ENCODE peak calls at places on chromosomes 11 and 22, in four cellular contexts. One of them, this sample, is unnamed. For H3K4me1, the result is how much of the 10 kb centered on the place peaks cover.

GRCh38 chr11:34614334-34615113 is 6.4 kb upstream of the EHF start:
- DNase-seq in MM.1S: no peak
- DNase-seq in tibial nerve: peak
- DNase-seq in left ventricle myocardium inferior: no peak
- DNase-seq in this sample: no peak

GRCh38 chr22:19546680-19547079 is 22.5 kb upstream of the CLDN5 start:
- DNase-seq in MM.1S: no peak
- DNase-seq in tibial nerve: no peak
- DNase-seq in left ventricle myocardium inferior: no peak
- DNase-seq in this sample: no peak

GRCh38 chr11:111748035-111748804 is 18.0 kb downstream of the PPP2R1B start:
- DNase-seq in MM.1S: no peak
- DNase-seq in tibial nerve: no peak
- DNase-seq in left ventricle myocardium inferior: no peak
- DNase-seq in this sample: no peak

GRCh38 chr11:97888641-97889040 is 1132.1 kb upstream of the CNTN5 start:
- DNase-seq in MM.1S: no peak
- DNase-seq in tibial nerve: no peak
- DNase-seq in left ventricle myocardium inferior: no peak
- DNase-seq in this sample: no peak

GRCh38 chr11:77473001-77473800 is 693 bp downstream of the PAK1 start:
- DNase-seq in MM.1S: peak
- DNase-seq in tibial nerve: peak
- DNase-seq in left ventricle myocardium inferior: peak
- DNase-seq in this sample: no peak

GRCh38 chr11:729492-730074 is 17.7 kb upstream of the TALDO1 start:
- DNase-seq in MM.1S: no peak
- DNase-seq in tibial nerve: no peak
- DNase-seq in left ventricle myocardium inferior: no peak
- DNase-seq in this sample: no peak

GRCh38 chr11:97109078-97109477 is 719.3 kb downstream of the JRKL start:
- DNase-seq in MM.1S: peak
- DNase-seq in tibial nerve: no peak
- DNase-seq in left ventricle myocardium inferior: no peak
- DNase-seq in this sample: no peak

GRCh38 chr11:70201876-70202861 is 927 bp upstream of the FADD start:
- DNase-seq in MM.1S: no peak
- DNase-seq in tibial nerve: no peak
- DNase-seq in left ventricle myocardium inferior: no peak
- DNase-seq in this sample: no peak

GRCh38 chr11:62842171-62842717 is 2.9 kb upstream of the WDR74 start:
- DNase-seq in MM.1S: no peak
- DNase-seq in tibial nerve: no peak
- DNase-seq in left ventricle myocardium inferior: peak
- DNase-seq in this sample: no peak

GRCh38 chr11:19380375-19380774 is 139.6 kb upstream of the E2F8 start:
- DNase-seq in MM.1S: no peak
- DNase-seq in tibial nerve: no peak
- DNase-seq in left ventricle myocardium inferior: no peak
- DNase-seq in this sample: no peak

GRCh38 chr11:73795925-73796632 is 8.4 kb downstream of the MRPL48 start:
- DNase-seq in MM.1S: no peak
- DNase-seq in tibial nerve: no peak
- DNase-seq in left ventricle myocardium inferior: peak
- DNase-seq in this sample: no peak

GRCh38 chr11:129881570-129882170 is 13.7 kb downstream of the NFRKB start:
- DNase-seq in MM.1S: peak
- DNase-seq in tibial nerve: no peak
- DNase-seq in left ventricle myocardium inferior: no peak
- DNase-seq in this sample: no peak

GRCh38 chr11:126405906-126406305 is 50.4 kb downstream of the ST3GAL4 start:
- DNase-seq in MM.1S: no peak
- DNase-seq in tibial nerve: no peak
- DNase-seq in left ventricle myocardium inferior: no peak
- DNase-seq in this sample: no peak

GRCh38 chr11:17511571-17511970 is 32.6 kb downstream of the USH1C start:
- DNase-seq in MM.1S: no peak
- DNase-seq in tibial nerve: no peak
- DNase-seq in left ventricle myocardium inferior: no peak
- DNase-seq in this sample: no peak

GRCh38 chr22:46581580-46582244 is 38.5 kb upstream of the GRAMD4 start:
- DNase-seq in MM.1S: no peak
- DNase-seq in tibial nerve: peak
- DNase-seq in left ventricle myocardium inferior: peak
- DNase-seq in this sample: no peak

GRCh38 chr11:96045622-96046456 is 121.9 kb upstream of the MTMR2 start:
- DNase-seq in MM.1S: peak
- DNase-seq in tibial nerve: peak
- DNase-seq in left ventricle myocardium inferior: peak
- DNase-seq in this sample: no peak

GRCh38 chr11:14094481-14095037 is 132.0 kb downstream of the SPON1 start:
- DNase-seq in MM.1S: no peak
- DNase-seq in tibial nerve: no peak
- DNase-seq in left ventricle myocardium inferior: no peak
- DNase-seq in this sample: no peak

GRCh38 chr11:130639369-130639768 is 190.9 kb downstream of the ADAMTS15 start:
- DNase-seq in MM.1S: no peak
- DNase-seq in tibial nerve: no peak
- DNase-seq in left ventricle myocardium inferior: no peak
- DNase-seq in this sample: no peak

GRCh38 chr11:45876401-45876800 is 9.1 kb upstream of the MAPK8IP1 start:
- DNase-seq in MM.1S: no peak
- DNase-seq in tibial nerve: no peak
- DNase-seq in left ventricle myocardium inferior: peak
- DNase-seq in this sample: no peak

GRCh38 chr11:22465620-22466019 is 127.4 kb downstream of the SLC17A6 start:
- DNase-seq in MM.1S: no peak
- DNase-seq in tibial nerve: no peak
- DNase-seq in left ventricle myocardium inferior: no peak
- DNase-seq in this sample: no peak

GRCh38 chr22:42111798-42112197 is 18.8 kb downstream of the CYP2D6 start:
- DNase-seq in MM.1S: no peak
- DNase-seq in tibial nerve: no peak
- DNase-seq in left ventricle myocardium inferior: no peak
- DNase-seq in this sample: no peak

DNA sequence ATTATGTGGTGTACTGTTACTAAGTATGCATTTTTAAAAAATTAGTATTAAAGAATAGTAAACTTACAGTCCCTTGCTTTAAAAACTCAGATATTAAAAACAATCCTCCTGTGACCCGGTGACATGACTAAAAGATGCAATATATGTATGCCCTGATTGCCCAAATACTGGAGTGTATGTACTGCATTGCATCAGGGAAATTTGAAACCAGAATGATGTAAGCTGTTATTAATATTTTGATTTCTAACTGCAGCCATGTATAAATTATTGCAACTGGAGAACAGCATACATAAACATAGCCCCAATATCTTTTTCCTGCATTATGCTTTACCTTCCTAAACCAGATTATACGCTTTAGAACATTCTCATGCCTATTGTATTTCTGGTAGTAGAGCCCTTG is 3.7 kb upstream of the HSPA8 start:
- DNase-seq in MM.1S: no peak
- DNase-seq in tibial nerve: no peak
- DNase-seq in left ventricle myocardium inferior: no peak
- DNase-seq in this sample: no peak
- H3K4me1 ChIP-seq in MM.1S: under half
- H3K4me1 ChIP-seq in tibial nerve: under half
- H3K4me1 ChIP-seq in left ventricle myocardium inferior: half or more
- H3K4me1 ChIP-seq in this sample: under half

DNA sequence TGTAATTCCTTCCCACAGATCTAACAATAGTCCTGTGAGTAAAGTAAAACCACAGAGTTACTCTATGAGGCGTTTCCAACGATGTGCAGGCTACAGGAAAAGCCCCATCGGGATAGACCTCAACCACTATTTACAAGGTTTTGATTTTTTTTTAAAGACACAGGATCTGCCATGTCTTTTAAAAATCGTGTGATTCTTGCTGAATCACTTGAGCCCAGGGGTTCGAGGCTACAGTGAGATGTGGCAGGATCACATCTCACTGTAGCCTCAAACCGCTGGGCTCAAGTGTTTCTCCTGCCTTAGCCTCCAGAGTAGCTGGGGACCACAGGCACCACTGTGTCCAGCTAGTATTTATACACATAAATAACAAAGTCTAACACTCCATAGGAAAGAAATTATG is 7.8 kb downstream of the TAF1D start:
- DNase-seq in MM.1S: no peak
- DNase-seq in tibial nerve: no peak
- DNase-seq in left ventricle myocardium inferior: no peak
- DNase-seq in this sample: no peak
- H3K27ac ChIP-seq in MM.1S: no peak
- H3K27ac ChIP-seq in tibial nerve: no peak
- H3K27ac ChIP-seq in left ventricle myocardium inferior: no peak
- H3K27ac ChIP-seq in this sample: no peak

GRCh38 chr22:24947881-24948280 is 1.4 kb upstream of the LHFPL7 start:
- DNase-seq in MM.1S: no peak
- DNase-seq in tibial nerve: no peak
- DNase-seq in left ventricle myocardium inferior: no peak
- DNase-seq in this sample: no peak
- TF ChIP-seq CTCF in MM.1S: no peak
- TF ChIP-seq CTCF in tibial nerve: no peak
- TF ChIP-seq CTCF in left ventricle myocardium inferior: no peak
- TF ChIP-seq CTCF in this sample: no peak

DNA sequence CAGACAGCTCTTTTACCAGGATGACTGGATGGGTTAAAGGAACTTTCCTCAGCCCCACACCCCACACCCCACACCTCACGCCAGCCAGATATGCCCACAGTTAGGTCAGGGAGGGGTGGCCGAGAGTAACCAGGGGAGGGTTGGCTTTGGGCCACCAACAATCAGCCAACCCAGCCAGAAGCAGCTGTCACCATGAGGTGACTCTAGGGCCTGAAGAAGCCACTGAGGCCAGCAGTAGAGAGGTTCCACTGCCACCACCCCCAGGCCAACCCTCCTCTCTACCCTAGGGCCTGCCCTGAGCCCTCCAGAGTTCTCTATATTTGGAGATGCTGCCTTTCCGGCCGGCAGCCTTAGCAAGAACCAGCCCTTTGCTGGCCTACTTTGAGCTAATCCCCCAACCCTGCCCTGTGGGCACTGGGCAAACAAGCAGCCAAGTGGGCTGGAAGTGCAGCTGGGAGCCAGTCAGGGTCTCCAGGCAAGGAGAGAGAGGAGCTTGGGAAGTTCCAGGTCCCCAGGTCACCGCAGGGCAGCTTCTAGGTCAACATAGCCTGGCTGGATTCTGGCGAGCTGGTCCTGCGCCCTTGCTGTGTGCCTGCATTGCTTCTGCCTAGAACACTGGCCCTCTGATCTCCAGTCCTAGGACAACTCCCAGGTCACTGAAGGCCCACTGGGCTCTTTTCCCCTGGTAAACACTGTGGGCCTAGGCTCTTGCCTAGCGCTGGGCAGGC is 12.0 kb upstream of the SYT8 start:
- DNase-seq in MM.1S: no peak
- DNase-seq in tibial nerve: no peak
- DNase-seq in left ventricle myocardium inferior: no peak
- DNase-seq in this sample: no peak
- H3K4me1 ChIP-seq in MM.1S: under half
- H3K4me1 ChIP-seq in tibial nerve: under half
- H3K4me1 ChIP-seq in left ventricle myocardium inferior: under half
- H3K4me1 ChIP-seq in this sample: under half

GRCh38 chr22:50297510-50298265 is 9.8 kb downstream of the PLXNB2 start:
- DNase-seq in MM.1S: no peak
- DNase-seq in tibial nerve: no peak
- DNase-seq in left ventricle myocardium inferior: no peak
- DNase-seq in this sample: no peak

GRCh38 chr22:50298266-50298637 is 9.2 kb downstream of the PLXNB2 start:
- DNase-seq in MM.1S: no peak
- DNase-seq in tibial nerve: no peak
- DNase-seq in left ventricle myocardium inferior: no peak
- DNase-seq in this sample: no peak

GRCh38 chr22:50299724-50300619 is 7.5 kb downstream of the PLXNB2 start:
- DNase-seq in MM.1S: no peak
- DNase-seq in tibial nerve: no peak
- DNase-seq in left ventricle myocardium inferior: peak
- DNase-seq in this sample: no peak

GRCh38 chr22:50300620-50301257 is 6.7 kb downstream of the PLXNB2 start:
- DNase-seq in MM.1S: no peak
- DNase-seq in tibial nerve: no peak
- DNase-seq in left ventricle myocardium inferior: no peak
- DNase-seq in this sample: no peak

GRCh38 chr22:50298937-50299656 is 8.3 kb downstream of the PLXNB2 start:
- DNase-seq in MM.1S: no peak
- DNase-seq in tibial nerve: no peak
- DNase-seq in left ventricle myocardium inferior: peak
- DNase-seq in this sample: no peak
- H3K27ac ChIP-seq in MM.1S: no peak
- H3K27ac ChIP-seq in tibial nerve: peak
- H3K27ac ChIP-seq in left ventricle myocardium inferior: peak
- H3K27ac ChIP-seq in this sample: peak

GRCh38 chr11:127993788-127994187 is 593.6 kb downstream of the ETS1 start:
- DNase-seq in MM.1S: no peak
- DNase-seq in tibial nerve: no peak
- DNase-seq in left ventricle myocardium inferior: no peak
- DNase-seq in this sample: no peak
- TF ChIP-seq CTCF in MM.1S: no peak
- TF ChIP-seq CTCF in tibial nerve: no peak
- TF ChIP-seq CTCF in left ventricle myocardium inferior: no peak
- TF ChIP-seq CTCF in this sample: no peak

This sample was measured in esophagus squamous epithelium.